ENCODE peak calls at places on chromosomes 16 and 17, in ten cellular contexts. A is heart left ventricle; B is NCI-H1092 treated with DMSO at 0.1 percent for 48 hours; U is fibroblast of lung; I is uterus; C is fibroblast of the conjunctiva; F is GM04504; Z is anterior cingulate cortex; L is lower leg skin; G is stimulated activated CD8-positive, alpha-beta memory T cell treated with anti-CD3 and anti-CD28 coated beads, Interleukin-15, amount 100 ng/mL, for 24 hours. O is an unnamed sample.

GRCh38 chr16:77974883-77975282 is 47.5 kb upstream of the CLEC3A start:
- DNase-seq in A (no peak), B (no peak), U (no peak), I (no peak), C (no peak), F (no peak), Z (no peak), L (no peak), G (no peak), O (no peak)

GRCh38 chr16:85935391-85935956 is 36.5 kb downstream of the IRF8 start:
- DNase-seq in A (no peak), B (no peak), U (no peak), I (no peak), C (no peak), F (no peak), Z (no peak), L (no peak), G (no peak), O (no peak)

GRCh38 chr17:12985431-12986285 is 32.2 kb downstream of the ELAC2 start:
- DNase-seq in A (peak), B (peak), U (peak), I (no peak), C (no peak), F (no peak), Z (no peak), L (no peak), G (no peak), O (no peak)

GRCh38 chr17:1375615-1376014 is 24.4 kb downstream of the YWHAE start:
- DNase-seq in A (no peak), B (no peak), U (no peak), I (no peak), C (no peak), F (no peak), Z (no peak), L (no peak), G (no peak), O (no peak)

GRCh38 chr16:47852991-47853390 is 302.8 kb downstream of the ABCC12 start:
- DNase-seq in A (no peak), B (no peak), U (no peak), I (no peak), C (no peak), F (no peak), Z (no peak), L (no peak), G (no peak), O (no peak)

GRCh38 chr16:30588651-30589050 is 3.2 kb upstream of the ZNF785 start:
- DNase-seq in A (no peak), B (no peak), U (no peak), I (no peak), C (no peak), F (no peak), Z (no peak), L (no peak), G (no peak), O (no peak)

GRCh38 chr17:16515933-16516332 is 23.9 kb upstream of the LRRC75A start:
- DNase-seq in A (no peak), B (no peak), U (no peak), I (no peak), C (no peak), F (no peak), Z (no peak), L (no peak), G (no peak), O (no peak)

GRCh38 chr17:67138392-67138791 is 94.0 kb downstream of the CACNG1 start:
- DNase-seq in A (no peak), B (no peak), U (no peak), I (no peak), C (no peak), F (no peak), Z (no peak), L (no peak), G (no peak), O (no peak)

GRCh38 chr17:40106760-40107265 is 6.4 kb upstream of the NR1D1 start:
- DNase-seq in A (peak), B (no peak), U (peak), I (peak), C (no peak), F (no peak), Z (peak), L (peak), G (no peak), O (no peak)

GRCh38 chr16:88531931-88532433 is 38.2 kb upstream of the ZC3H18 start:
- DNase-seq in A (no peak), B (no peak), U (no peak), I (no peak), C (no peak), F (no peak), Z (no peak), L (no peak), G (no peak), O (no peak)

GRCh38 chr16:10988879-10989278 is 44.5 kb downstream of the CLEC16A start:
- DNase-seq in A (no peak), B (no peak), U (no peak), I (no peak), C (no peak), F (no peak), Z (no peak), L (no peak), G (no peak), O (no peak)

GRCh38 chr16:89037261-89038152 is 56.1 kb upstream of the ACSF3 start:
- DNase-seq in A (no peak), B (no peak), U (peak), I (no peak), C (no peak), F (no peak), Z (no peak), L (no peak), G (no peak), O (no peak)

GRCh38 chr16:54336805-54337204 is 50.2 kb upstream of the IRX3 start:
- DNase-seq in A (no peak), B (no peak), U (no peak), I (no peak), C (no peak), F (no peak), Z (no peak), L (no peak), G (no peak), O (no peak)

GRCh38 chr16:50802000-50802399 is 60.1 kb downstream of the CYLD start:
- DNase-seq in A (no peak), B (no peak), U (peak), I (no peak), C (peak), F (peak), Z (no peak), L (no peak), G (no peak), O (no peak)

GRCh38 chr16:78844682-78845081 is 745.2 kb downstream of the WWOX start:
- DNase-seq in A (peak), B (no peak), U (no peak), I (no peak), C (no peak), F (no peak), Z (no peak), L (no peak), G (no peak), O (no peak)

GRCh38 chr17:82257473-82257872 is 16.0 kb downstream of the CSNK1D start:
- DNase-seq in A (no peak), B (no peak), U (no peak), I (peak), C (no peak), F (no peak), Z (peak), L (no peak), G (peak), O (no peak)

GRCh38 chr16:64522548-64522947 is 599.3 kb downstream of the CDH11 start:
- DNase-seq in A (no peak), B (no peak), U (no peak), I (no peak), C (no peak), F (no peak), Z (no peak), L (no peak), G (no peak), O (no peak)

GRCh38 chr16:11792404-11793260 is 4.4 kb downstream of the ZC3H7A start:
- DNase-seq in A (no peak), B (peak), U (no peak), I (no peak), C (no peak), F (no peak), Z (no peak), L (no peak), G (no peak), O (no peak)

GRCh38 chr16:3195975-3196374 is 8.0 kb downstream of the OR1F1 start:
- DNase-seq in A (no peak), B (no peak), U (no peak), I (no peak), C (no peak), F (no peak), Z (no peak), L (no peak), G (no peak), O (no peak)

GRCh38 chr17:61235821-61236197 is 163.8 kb upstream of the TBX2 start:
- DNase-seq in A (no peak), B (no peak), U (peak), I (no peak), C (no peak), F (no peak), Z (no peak), L (no peak), G (no peak), O (no peak)

GRCh38 chr17:17849863-17850373 is 13.1 kb upstream of the SREBF1 start:
- DNase-seq in A (peak), B (no peak), U (peak), I (peak), C (no peak), F (no peak), Z (no peak), L (no peak), G (no peak), O (no peak)

GRCh38 chr17:36675786-36676185 is 74.4 kb downstream of the MRM1 start:
- DNase-seq in A (no peak), B (no peak), U (no peak), I (no peak), C (no peak), F (no peak), Z (no peak), L (no peak), G (no peak), O (no peak)

GRCh38 chr16:7919782-7920181 is 587.1 kb downstream of the RBFOX1 start:
- DNase-seq in A (no peak), B (no peak), U (no peak), I (no peak), C (no peak), F (no peak), Z (no peak), L (no peak), G (no peak), O (no peak)

GRCh38 chr16:73019456-73020362 is 28.2 kb downstream of the ZFHX3 start:
- DNase-seq in A (no peak), B (peak), U (peak), I (no peak), C (peak), F (no peak), Z (no peak), L (no peak), G (no peak), O (no peak)

GRCh38 chr17:4950075-4950756 is 703 bp upstream of the ENO3 start:
- DNase-seq in A (peak), B (peak), U (no peak), I (peak), C (no peak), F (no peak), Z (no peak), L (no peak), G (no peak), O (no peak)

GRCh38 chr16:87393680-87394055 is 1.5 kb downstream of the MAP1LC3B start:
- DNase-seq in A (no peak), B (no peak), U (no peak), I (no peak), C (no peak), F (no peak), Z (no peak), L (no peak), G (no peak), O (no peak)

GRCh38 chr17:32536736-32537646 is 50.2 kb downstream of the CDK5R1 start:
- DNase-seq in A (no peak), B (no peak), U (peak), I (no peak), C (no peak), F (no peak), Z (no peak), L (no peak), G (no peak), O (no peak)

O was measured in NCI-H1930.